ENCODE peak calls at places on chromosomes 11 and 22, in ten cellular contexts. One of them, this sample, is unnamed.

GRCh38 chr22:48890693-48891554 is 936.7 kb downstream of the BRD1 start:
- DNase-seq in dorsolateral prefrontal cortex: peak
- DNase-seq in IMR-90: no peak
- DNase-seq in transverse colon: no peak
- DNase-seq in breast epithelium: no peak
- DNase-seq in spleen: peak
- DNase-seq in mammary epithelial cell: no peak
- DNase-seq in brain microvascular endothelial cell: no peak
- DNase-seq in cardiac fibroblast: no peak
- DNase-seq in heart left ventricle: no peak
- DNase-seq in this sample: no peak

GRCh38 chr11:48025293-48025982 is 45.1 kb downstream of the PTPRJ start:
- DNase-seq in dorsolateral prefrontal cortex: no peak
- DNase-seq in IMR-90: no peak
- DNase-seq in transverse colon: no peak
- DNase-seq in breast epithelium: no peak
- DNase-seq in spleen: peak
- DNase-seq in mammary epithelial cell: no peak
- DNase-seq in brain microvascular endothelial cell: no peak
- DNase-seq in cardiac fibroblast: no peak
- DNase-seq in heart left ventricle: no peak
- DNase-seq in this sample: no peak

GRCh38 chr11:123235687-123236261 is 40.7 kb upstream of the CLMP start:
- DNase-seq in dorsolateral prefrontal cortex: no peak
- DNase-seq in IMR-90: peak
- DNase-seq in transverse colon: no peak
- DNase-seq in breast epithelium: no peak
- DNase-seq in spleen: no peak
- DNase-seq in mammary epithelial cell: no peak
- DNase-seq in brain microvascular endothelial cell: no peak
- DNase-seq in cardiac fibroblast: peak
- DNase-seq in heart left ventricle: no peak
- DNase-seq in this sample: no peak

GRCh38 chr22:47591016-47591415 is 828.6 kb downstream of the TBC1D22A start:
- DNase-seq in dorsolateral prefrontal cortex: no peak
- DNase-seq in IMR-90: no peak
- DNase-seq in transverse colon: no peak
- DNase-seq in breast epithelium: no peak
- DNase-seq in spleen: no peak
- DNase-seq in mammary epithelial cell: no peak
- DNase-seq in brain microvascular endothelial cell: no peak
- DNase-seq in cardiac fibroblast: no peak
- DNase-seq in heart left ventricle: no peak
- DNase-seq in this sample: no peak

GRCh38 chr11:45339754-45340519 is 53.8 kb upstream of the SYT13 start:
- DNase-seq in dorsolateral prefrontal cortex: peak
- DNase-seq in IMR-90: peak
- DNase-seq in transverse colon: peak
- DNase-seq in breast epithelium: peak
- DNase-seq in spleen: peak
- DNase-seq in mammary epithelial cell: peak
- DNase-seq in brain microvascular endothelial cell: peak
- DNase-seq in cardiac fibroblast: peak
- DNase-seq in heart left ventricle: peak
- DNase-seq in this sample: peak

GRCh38 chr11:44607987-44608386 is 42.5 kb downstream of the CD82 start:
- DNase-seq in dorsolateral prefrontal cortex: no peak
- DNase-seq in IMR-90: peak
- DNase-seq in transverse colon: no peak
- DNase-seq in breast epithelium: no peak
- DNase-seq in spleen: no peak
- DNase-seq in mammary epithelial cell: no peak
- DNase-seq in brain microvascular endothelial cell: peak
- DNase-seq in cardiac fibroblast: no peak
- DNase-seq in heart left ventricle: no peak
- DNase-seq in this sample: no peak

GRCh38 chr22:20434264-20434751 is 3.3 kb downstream of the SCARF2 start:
- DNase-seq in dorsolateral prefrontal cortex: no peak
- DNase-seq in IMR-90: no peak
- DNase-seq in transverse colon: no peak
- DNase-seq in breast epithelium: no peak
- DNase-seq in spleen: peak
- DNase-seq in mammary epithelial cell: no peak
- DNase-seq in brain microvascular endothelial cell: no peak
- DNase-seq in cardiac fibroblast: no peak
- DNase-seq in heart left ventricle: no peak
- DNase-seq in this sample: no peak

GRCh38 chr11:93622043-93622442 is 39.4 kb upstream of the CEP295 start:
- DNase-seq in dorsolateral prefrontal cortex: no peak
- DNase-seq in IMR-90: no peak
- DNase-seq in transverse colon: no peak
- DNase-seq in breast epithelium: no peak
- DNase-seq in spleen: no peak
- DNase-seq in mammary epithelial cell: no peak
- DNase-seq in brain microvascular endothelial cell: no peak
- DNase-seq in cardiac fibroblast: no peak
- DNase-seq in heart left ventricle: no peak
- DNase-seq in this sample: peak

GRCh38 chr11:65648997-65649491 is 11.1 kb downstream of the SIPA1 start:
- DNase-seq in dorsolateral prefrontal cortex: no peak
- DNase-seq in IMR-90: no peak
- DNase-seq in transverse colon: no peak
- DNase-seq in breast epithelium: no peak
- DNase-seq in spleen: peak
- DNase-seq in mammary epithelial cell: no peak
- DNase-seq in brain microvascular endothelial cell: no peak
- DNase-seq in cardiac fibroblast: no peak
- DNase-seq in heart left ventricle: peak
- DNase-seq in this sample: no peak

DNA sequence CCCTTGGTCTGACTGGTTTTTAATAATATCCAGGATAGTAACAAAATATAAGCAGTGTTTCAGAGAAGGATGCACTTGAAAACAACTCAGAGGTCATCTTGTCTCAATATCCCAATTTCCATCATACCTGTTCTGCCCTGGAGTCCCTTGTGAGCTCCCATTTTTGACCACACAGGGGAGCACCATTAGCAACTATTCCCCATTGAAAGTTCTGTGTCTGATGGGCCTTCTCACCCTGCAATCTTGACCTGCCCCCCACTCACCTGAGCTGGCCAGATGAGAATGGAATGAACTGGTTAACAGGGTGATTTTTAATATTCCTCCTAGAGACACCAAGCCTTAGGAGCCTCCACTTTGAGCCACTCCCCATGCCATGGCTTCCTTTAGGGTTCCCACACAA is 3.8 kb upstream of the CAPN5 start:
- DNase-seq in dorsolateral prefrontal cortex: no peak
- DNase-seq in IMR-90: no peak
- DNase-seq in transverse colon: no peak
- DNase-seq in breast epithelium: no peak
- DNase-seq in spleen: no peak
- DNase-seq in mammary epithelial cell: no peak
- DNase-seq in brain microvascular endothelial cell: no peak
- DNase-seq in cardiac fibroblast: no peak
- DNase-seq in heart left ventricle: no peak
- DNase-seq in this sample: peak
- TF ChIP-seq CTCF in dorsolateral prefrontal cortex: no peak
- TF ChIP-seq CTCF in IMR-90: no peak
- TF ChIP-seq CTCF in transverse colon: no peak
- TF ChIP-seq CTCF in breast epithelium: no peak
- TF ChIP-seq CTCF in spleen: no peak
- TF ChIP-seq CTCF in mammary epithelial cell: peak
- TF ChIP-seq CTCF in brain microvascular endothelial cell: peak
- TF ChIP-seq CTCF in cardiac fibroblast: no peak
- TF ChIP-seq CTCF in heart left ventricle: no peak
- TF ChIP-seq CTCF in this sample: peak

DNA sequence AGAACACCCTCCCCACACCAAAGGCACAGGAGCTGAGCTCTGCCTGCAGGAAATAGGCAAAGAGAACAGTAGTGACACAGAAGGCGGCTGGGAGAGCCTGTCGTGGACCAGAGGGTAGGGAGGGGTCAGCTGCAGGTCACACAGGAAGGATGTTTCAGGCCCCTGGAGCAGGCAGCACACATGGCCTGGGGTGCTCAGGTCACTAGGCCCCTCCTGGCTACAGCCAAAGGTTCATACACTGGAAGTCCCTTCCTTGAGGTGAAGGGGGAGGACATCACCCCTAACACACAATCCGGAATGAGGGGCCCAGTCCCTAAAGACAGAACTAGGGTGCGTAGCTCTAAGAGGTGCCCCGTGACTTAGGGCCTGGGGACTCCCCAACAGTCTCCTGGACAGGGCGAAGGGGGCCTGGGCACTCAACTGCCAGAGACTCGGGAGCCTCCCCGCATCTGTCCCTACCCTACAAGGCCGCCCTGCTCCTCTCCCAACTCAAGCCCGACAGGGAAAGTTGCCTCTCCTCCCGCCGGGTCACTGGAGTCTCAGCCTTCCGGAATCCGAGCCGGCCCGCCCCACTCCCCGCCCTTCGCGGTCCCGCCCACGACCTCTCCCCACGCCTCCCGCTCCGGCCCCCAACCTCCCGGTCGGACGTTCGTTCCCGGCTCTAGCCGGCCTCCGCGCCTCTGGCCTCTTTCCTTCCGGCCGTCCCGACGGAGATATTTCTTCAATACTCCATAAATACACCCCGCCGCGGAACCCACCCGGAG is at the start of gene CYB5R2:
- DNase-seq in dorsolateral prefrontal cortex: no peak
- DNase-seq in IMR-90: peak
- DNase-seq in transverse colon: peak
- DNase-seq in breast epithelium: peak
- DNase-seq in spleen: no peak
- DNase-seq in mammary epithelial cell: no peak
- DNase-seq in brain microvascular endothelial cell: no peak
- DNase-seq in cardiac fibroblast: peak
- DNase-seq in heart left ventricle: peak
- DNase-seq in this sample: peak
- H3K4me3 ChIP-seq in dorsolateral prefrontal cortex: peak
- H3K4me3 ChIP-seq in IMR-90: peak
- H3K4me3 ChIP-seq in transverse colon: peak
- H3K4me3 ChIP-seq in breast epithelium: peak
- H3K4me3 ChIP-seq in spleen: peak
- H3K4me3 ChIP-seq in mammary epithelial cell: no peak
- H3K4me3 ChIP-seq in brain microvascular endothelial cell: peak
- H3K4me3 ChIP-seq in cardiac fibroblast: peak
- H3K4me3 ChIP-seq in heart left ventricle: peak
- H3K4me3 ChIP-seq in this sample: peak

DNA sequence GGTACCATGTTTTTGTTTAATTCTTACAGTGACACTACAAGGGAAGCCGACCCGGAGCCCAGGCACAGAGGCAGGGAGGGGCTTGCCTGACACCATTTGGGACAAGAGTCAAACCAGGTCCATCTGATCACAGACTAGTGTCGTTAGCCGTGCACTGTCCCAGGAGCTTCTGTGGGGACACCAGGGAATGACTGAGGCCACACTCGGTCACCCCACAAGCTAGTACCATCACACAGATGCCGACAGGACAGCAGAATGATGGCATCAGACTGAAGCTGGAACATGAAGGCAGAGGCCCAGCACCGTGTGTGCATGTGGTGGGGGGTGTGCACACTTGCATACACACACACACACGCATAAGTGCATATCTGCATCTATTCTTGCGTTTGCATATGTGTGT is 61.5 kb upstream of the NECTIN1 start:
- DNase-seq in dorsolateral prefrontal cortex: no peak
- DNase-seq in IMR-90: no peak
- DNase-seq in transverse colon: no peak
- DNase-seq in breast epithelium: no peak
- DNase-seq in spleen: peak
- DNase-seq in mammary epithelial cell: no peak
- DNase-seq in brain microvascular endothelial cell: no peak
- DNase-seq in cardiac fibroblast: no peak
- DNase-seq in heart left ventricle: no peak
- DNase-seq in this sample: no peak
- TF ChIP-seq CTCF in dorsolateral prefrontal cortex: no peak
- TF ChIP-seq CTCF in IMR-90: no peak
- TF ChIP-seq CTCF in transverse colon: no peak
- TF ChIP-seq CTCF in breast epithelium: no peak
- TF ChIP-seq CTCF in spleen: no peak
- TF ChIP-seq CTCF in mammary epithelial cell: no peak
- TF ChIP-seq CTCF in brain microvascular endothelial cell: no peak
- TF ChIP-seq CTCF in cardiac fibroblast: no peak
- TF ChIP-seq CTCF in heart left ventricle: no peak
- TF ChIP-seq CTCF in this sample: no peak

GRCh38 chr22:24289781-24290181 is 19.1 kb downstream of the SPECC1L start:
- DNase-seq in dorsolateral prefrontal cortex: no peak
- DNase-seq in IMR-90: no peak
- DNase-seq in transverse colon: no peak
- DNase-seq in breast epithelium: no peak
- DNase-seq in spleen: no peak
- DNase-seq in mammary epithelial cell: no peak
- DNase-seq in brain microvascular endothelial cell: no peak
- DNase-seq in cardiac fibroblast: no peak
- DNase-seq in heart left ventricle: no peak
- DNase-seq in this sample: no peak

GRCh38 chr22:24289138-24289537 is 18.5 kb downstream of the SPECC1L start:
- DNase-seq in dorsolateral prefrontal cortex: no peak
- DNase-seq in IMR-90: peak
- DNase-seq in transverse colon: no peak
- DNase-seq in breast epithelium: no peak
- DNase-seq in spleen: no peak
- DNase-seq in mammary epithelial cell: no peak
- DNase-seq in brain microvascular endothelial cell: peak
- DNase-seq in cardiac fibroblast: peak
- DNase-seq in heart left ventricle: no peak
- DNase-seq in this sample: peak

GRCh38 chr22:24282401-24282800 is 11.8 kb downstream of the SPECC1L start:
- DNase-seq in dorsolateral prefrontal cortex: no peak
- DNase-seq in IMR-90: no peak
- DNase-seq in transverse colon: no peak
- DNase-seq in breast epithelium: no peak
- DNase-seq in spleen: no peak
- DNase-seq in mammary epithelial cell: peak
- DNase-seq in brain microvascular endothelial cell: no peak
- DNase-seq in cardiac fibroblast: no peak
- DNase-seq in heart left ventricle: no peak
- DNase-seq in this sample: peak

GRCh38 chr22:24285245-24285644 is 14.6 kb downstream of the SPECC1L start:
- DNase-seq in dorsolateral prefrontal cortex: no peak
- DNase-seq in IMR-90: peak
- DNase-seq in transverse colon: no peak
- DNase-seq in breast epithelium: no peak
- DNase-seq in spleen: no peak
- DNase-seq in mammary epithelial cell: no peak
- DNase-seq in brain microvascular endothelial cell: no peak
- DNase-seq in cardiac fibroblast: peak
- DNase-seq in heart left ventricle: no peak
- DNase-seq in this sample: no peak

DNA sequence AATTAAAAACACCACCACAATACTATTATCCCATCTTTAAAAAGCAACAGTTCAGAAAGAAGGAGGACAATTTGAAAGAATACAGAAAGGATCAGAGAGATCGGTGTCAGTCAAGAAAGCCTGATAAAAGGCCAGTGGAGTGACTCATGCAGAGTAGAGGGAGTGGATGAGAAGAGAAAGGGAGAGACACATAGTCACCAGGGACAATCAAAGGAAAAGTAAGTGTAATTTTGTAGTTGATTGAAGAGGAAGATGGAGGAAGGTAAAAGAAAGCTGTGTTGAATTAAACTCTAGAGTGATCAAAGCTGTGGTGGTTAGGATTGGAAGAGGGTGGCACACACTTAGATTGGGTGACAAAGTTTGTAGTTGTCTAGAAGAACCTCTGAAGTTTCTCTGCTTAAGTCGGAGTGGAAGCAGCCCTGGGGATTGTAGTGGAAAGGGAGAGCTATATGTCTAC is 14.1 kb downstream of the SPECC1L start:
- DNase-seq in dorsolateral prefrontal cortex: no peak
- DNase-seq in IMR-90: peak
- DNase-seq in transverse colon: no peak
- DNase-seq in breast epithelium: no peak
- DNase-seq in spleen: no peak
- DNase-seq in mammary epithelial cell: no peak
- DNase-seq in brain microvascular endothelial cell: peak
- DNase-seq in cardiac fibroblast: no peak
- DNase-seq in heart left ventricle: no peak
- DNase-seq in this sample: peak
- H3K4me3 ChIP-seq in dorsolateral prefrontal cortex: no peak
- H3K4me3 ChIP-seq in IMR-90: no peak
- H3K4me3 ChIP-seq in transverse colon: no peak
- H3K4me3 ChIP-seq in breast epithelium: no peak
- H3K4me3 ChIP-seq in spleen: no peak
- H3K4me3 ChIP-seq in mammary epithelial cell: no peak
- H3K4me3 ChIP-seq in brain microvascular endothelial cell: no peak
- H3K4me3 ChIP-seq in cardiac fibroblast: no peak
- H3K4me3 ChIP-seq in heart left ventricle: no peak
- H3K4me3 ChIP-seq in this sample: no peak

This sample was measured in epithelial cell of esophagus.